ENCODE peak calls at places on chromosomes 6 and 20, in eight cellular contexts. X is Caki2, G is T-helper 1 cell, D is ACHN, L is iPS-NIHi11, W is amniotic stem cell, Y is Ammon's horn, P is ureter. N is an unnamed sample.

GRCh38 chr6:484086-484728 is 92.7 kb downstream of the IRF4 start:
- DNase-seq in X (no peak), G (no peak), D (no peak), L (no peak), W (peak), Y (no peak), P (no peak), N (peak)

GRCh38 chr6:14671261-14671681 is 553.7 kb downstream of the CD83 start:
- DNase-seq in X (no peak), G (no peak), D (no peak), L (no peak), W (no peak), Y (no peak), P (no peak), N (peak)

GRCh38 chr6:2155206-2155605 is 90.2 kb downstream of the GMDS start:
- DNase-seq in X (no peak), G (no peak), D (no peak), L (no peak), W (no peak), Y (no peak), P (no peak), N (no peak)

GRCh38 chr6:79048611-79049010 is 29.4 kb downstream of the PHIP start:
- DNase-seq in X (peak), G (no peak), D (peak), L (peak), W (no peak), Y (no peak), P (no peak), N (no peak)

GRCh38 chr20:44208770-44209169 is 1.8 kb downstream of the OSER1 start:
- DNase-seq in X (peak), G (no peak), D (peak), L (no peak), W (peak), Y (no peak), P (no peak), N (no peak)

GRCh38 chr6:169803291-169803811 is 51.9 kb downstream of the ERMARD start:
- DNase-seq in X (peak), G (no peak), D (no peak), L (no peak), W (no peak), Y (no peak), P (no peak), N (no peak)

GRCh38 chr20:3613821-3614440 is 49.3 kb downstream of the GFRA4 start:
- DNase-seq in X (no peak), G (no peak), D (no peak), L (peak), W (peak), Y (no peak), P (no peak), N (peak)

GRCh38 chr6:39930540-39930939 is 3.7 kb downstream of the MOCS1 start:
- DNase-seq in X (no peak), G (no peak), D (no peak), L (no peak), W (no peak), Y (no peak), P (no peak), N (no peak)

GRCh38 chr20:58871533-58872102 is 19.1 kb downstream of the GNAS start:
- DNase-seq in X (no peak), G (no peak), D (no peak), L (no peak), W (no peak), Y (no peak), P (no peak), N (no peak)

GRCh38 chr6:105746539-105746938 is 339.6 kb upstream of the PRDM1 start:
- DNase-seq in X (no peak), G (no peak), D (no peak), L (no peak), W (no peak), Y (no peak), P (no peak), N (no peak)

GRCh38 chr20:46137816-46138215 is 19.7 kb downstream of the CD40 start:
- DNase-seq in X (no peak), G (no peak), D (no peak), L (no peak), W (no peak), Y (no peak), P (no peak), N (no peak)

GRCh38 chr20:61664741-61665320 is 400.9 kb downstream of the TAF4 start:
- DNase-seq in X (no peak), G (no peak), D (no peak), L (no peak), W (no peak), Y (no peak), P (no peak), N (no peak)

GRCh38 chr20:34415079-34415478 is 52.0 kb downstream of the ITCH start:
- DNase-seq in X (no peak), G (no peak), D (no peak), L (no peak), W (no peak), Y (no peak), P (no peak), N (no peak)